ENCODE peak calls at places on chromosome 14, in six cellular contexts. One of them, this sample, is unnamed.

GRCh38 chr14:103871596-103872480 is 24.5 kb upstream of the PPP1R13B start:
- DNase-seq in sigmoid colon: no peak
- DNase-seq in stomach: peak; percentile 91
- DNase-seq in HCT116: no peak
- DNase-seq in prostate gland: peak; percentile 82
- DNase-seq in transverse colon: peak; percentile 89
- DNase-seq in this sample: no peak

GRCh38 chr14:27392153-27392552 is 794.3 kb upstream of the NOVA1 start:
- DNase-seq in stomach: no peak
- DNase-seq in prostate gland: no peak
- DNase-seq in HCT116: no peak
- DNase-seq in transverse colon: no peak
- DNase-seq in sigmoid colon: no peak
- DNase-seq in this sample: no peak

GRCh38 chr14:25833341-25834121 is 764.3 kb downstream of the NOVA1 start:
- DNase-seq in transverse colon: peak; percentile 11
- DNase-seq in sigmoid colon: no peak
- DNase-seq in prostate gland: peak; percentile 4
- DNase-seq in stomach: peak; percentile 27
- DNase-seq in HCT116: no peak
- DNase-seq in this sample: no peak

GRCh38 chr14:92500491-92500941 is 13.1 kb upstream of the RIN3 start:
- DNase-seq in sigmoid colon: no peak
- DNase-seq in prostate gland: no peak
- DNase-seq in HCT116: no peak
- DNase-seq in stomach: no peak
- DNase-seq in transverse colon: no peak
- DNase-seq in this sample: no peak

GRCh38 chr14:19838433-19838832 is 34.9 kb downstream of the OR4N2 start:
- DNase-seq in prostate gland: no peak
- DNase-seq in HCT116: no peak
- DNase-seq in sigmoid colon: no peak
- DNase-seq in stomach: no peak
- DNase-seq in transverse colon: no peak
- DNase-seq in this sample: no peak

GRCh38 chr14:24131549-24131966 is 1.1 kb downstream of the FITM1 start:
- DNase-seq in transverse colon: no peak
- DNase-seq in HCT116: no peak
- DNase-seq in sigmoid colon: no peak
- DNase-seq in prostate gland: no peak
- DNase-seq in stomach: no peak
- DNase-seq in this sample: no peak

GRCh38 chr14:93375673-93376156 is 28.7 kb downstream of the COX8C start:
- DNase-seq in prostate gland: no peak
- DNase-seq in stomach: no peak
- DNase-seq in transverse colon: peak; percentile 43
- DNase-seq in HCT116: no peak
- DNase-seq in sigmoid colon: no peak
- DNase-seq in this sample: no peak

GRCh38 chr14:20683125-20683895 is 1.1 kb upstream of the RNASE4 start:
- DNase-seq in HCT116: peak; percentile 91
- DNase-seq in stomach: peak; percentile 69
- DNase-seq in prostate gland: peak; percentile 73
- DNase-seq in transverse colon: peak; percentile 83
- DNase-seq in sigmoid colon: peak; percentile 87
- DNase-seq in this sample: no peak

GRCh38 chr14:90520326-90520725 is 123.5 kb downstream of the CALM1 start:
- DNase-seq in transverse colon: no peak
- DNase-seq in HCT116: no peak
- DNase-seq in prostate gland: no peak
- DNase-seq in stomach: no peak
- DNase-seq in sigmoid colon: no peak
- DNase-seq in this sample: no peak

GRCh38 chr14:31243860-31244259 is 36.3 kb upstream of the HECTD1 start:
- DNase-seq in HCT116: peak; percentile 96
- DNase-seq in stomach: peak; percentile 64
- DNase-seq in transverse colon: peak; percentile 74
- DNase-seq in sigmoid colon: no peak
- DNase-seq in prostate gland: no peak
- DNase-seq in this sample: no peak

GRCh38 chr14:37124617-37125016 is 47.8 kb downstream of the SLC25A21 start:
- DNase-seq in sigmoid colon: no peak
- DNase-seq in prostate gland: no peak
- DNase-seq in stomach: no peak
- DNase-seq in HCT116: no peak
- DNase-seq in transverse colon: no peak
- DNase-seq in this sample: no peak

GRCh38 chr14:80300351-80300750 is 89.0 kb upstream of the DIO2 start:
- DNase-seq in HCT116: no peak
- DNase-seq in sigmoid colon: no peak
- DNase-seq in prostate gland: no peak
- DNase-seq in stomach: no peak
- DNase-seq in transverse colon: no peak
- DNase-seq in this sample: no peak

GRCh38 chr14:99654235-99655000 is 9.5 kb downstream of the HHIPL1 start:
- DNase-seq in sigmoid colon: peak; percentile 90
- DNase-seq in transverse colon: peak; percentile 52
- DNase-seq in stomach: peak; percentile 71
- DNase-seq in HCT116: no peak
- DNase-seq in prostate gland: peak; percentile 67
- DNase-seq in this sample: no peak

GRCh38 chr14:59787045-59787674 is 83.4 kb downstream of the RTN1 start:
- DNase-seq in sigmoid colon: no peak
- DNase-seq in HCT116: no peak
- DNase-seq in stomach: no peak
- DNase-seq in prostate gland: no peak
- DNase-seq in transverse colon: no peak
- DNase-seq in this sample: no peak

GRCh38 chr14:77883479-77884238 is 83.8 kb downstream of the ADCK1 start:
- DNase-seq in HCT116: no peak
- DNase-seq in prostate gland: no peak
- DNase-seq in transverse colon: no peak
- DNase-seq in stomach: no peak
- DNase-seq in sigmoid colon: no peak
- DNase-seq in this sample: no peak

GRCh38 chr14:91144425-91145145 is 30.7 kb downstream of the DGLUCY start:
- DNase-seq in HCT116: no peak
- DNase-seq in sigmoid colon: no peak
- DNase-seq in stomach: no peak
- DNase-seq in transverse colon: no peak
- DNase-seq in prostate gland: no peak
- DNase-seq in this sample: no peak

GRCh38 chr14:92688434-92689375 is 59.7 kb downstream of the LGMN start:
- DNase-seq in stomach: peak; percentile 49
- DNase-seq in prostate gland: no peak
- DNase-seq in transverse colon: peak; percentile 53
- DNase-seq in HCT116: no peak
- DNase-seq in sigmoid colon: peak; percentile 67
- DNase-seq in this sample: no peak

GRCh38 chr14:75280831-75281690 is 2.4 kb downstream of the FOS start:
- DNase-seq in stomach: no peak
- DNase-seq in sigmoid colon: peak; percentile 79
- DNase-seq in HCT116: no peak
- DNase-seq in prostate gland: no peak
- DNase-seq in transverse colon: peak; percentile 58
- DNase-seq in this sample: no peak
- TF ChIP-seq POLR2AphosphoS5 in stomach: peak; percentile 94
- TF ChIP-seq POLR2AphosphoS5 in sigmoid colon: peak; percentile 62
- TF ChIP-seq POLR2AphosphoS5 in HCT116: no peak
- TF ChIP-seq POLR2AphosphoS5 in prostate gland: peak; percentile 16
- TF ChIP-seq POLR2AphosphoS5 in transverse colon: peak; percentile 99
- TF ChIP-seq POLR2AphosphoS5 in this sample: peak; percentile 90

DNA sequence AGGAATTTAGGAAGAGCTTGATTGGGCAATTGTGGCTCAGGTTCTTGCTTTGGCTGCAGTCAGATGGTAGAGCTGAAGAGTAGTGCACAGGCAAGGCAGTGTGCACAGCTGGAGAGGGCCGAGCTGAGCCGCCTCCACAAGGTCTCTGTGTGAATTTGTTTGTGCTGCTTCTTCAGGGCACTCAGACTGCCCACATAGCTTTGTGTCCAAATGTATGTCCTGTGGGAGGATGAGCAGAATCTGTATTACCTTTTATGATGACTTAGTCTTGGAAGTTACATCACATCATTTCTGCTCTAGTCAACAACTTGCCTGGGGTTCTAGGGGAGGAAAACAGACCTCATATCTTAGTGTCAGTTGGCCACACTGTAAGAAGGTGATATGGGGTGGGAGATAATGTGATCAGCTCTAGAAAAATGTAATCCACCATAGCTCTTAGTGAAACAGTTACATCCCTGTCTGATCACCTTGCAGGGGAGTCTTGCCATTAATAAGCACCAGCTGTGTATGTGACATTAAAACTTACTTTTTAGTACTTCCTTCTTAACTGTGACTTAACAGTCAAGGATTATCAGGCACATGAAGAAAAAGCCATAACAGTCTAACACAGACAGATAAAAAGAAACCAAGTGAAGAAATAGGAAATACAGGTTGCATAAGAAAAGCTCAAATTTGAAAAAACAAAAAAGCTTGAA is 53.4 kb downstream of the RCOR1 start:
- DNase-seq in transverse colon: no peak
- DNase-seq in stomach: no peak
- DNase-seq in HCT116: no peak
- DNase-seq in prostate gland: no peak
- DNase-seq in sigmoid colon: no peak
- DNase-seq in this sample: no peak
- TF ChIP-seq POLR2A in transverse colon: no peak
- TF ChIP-seq POLR2A in stomach: no peak
- TF ChIP-seq POLR2A in HCT116: no peak
- TF ChIP-seq POLR2A in prostate gland: no peak
- TF ChIP-seq POLR2A in sigmoid colon: no peak
- TF ChIP-seq POLR2A in this sample: no peak

DNA sequence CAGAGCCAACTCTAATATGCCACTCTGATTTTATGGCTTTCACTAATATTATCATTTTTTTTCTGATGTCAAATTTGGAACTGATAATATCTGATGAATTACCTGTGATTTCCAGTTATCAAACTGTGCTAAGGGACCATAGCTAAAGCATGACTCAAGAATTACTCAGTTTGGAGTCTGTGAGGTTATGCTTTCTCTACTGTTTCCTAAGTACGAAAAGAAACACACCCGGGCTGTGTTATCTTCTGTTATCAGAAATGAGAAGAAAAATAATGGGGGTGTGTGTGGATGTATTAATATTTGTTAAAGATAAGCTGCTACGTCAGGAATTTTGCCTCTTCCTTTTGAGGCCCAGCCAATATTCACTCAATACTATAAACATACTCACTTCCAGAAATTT is 1401.9 kb upstream of the FLRT2 start:
- DNase-seq in prostate gland: no peak
- DNase-seq in stomach: no peak
- DNase-seq in transverse colon: no peak
- DNase-seq in HCT116: no peak
- DNase-seq in sigmoid colon: no peak
- DNase-seq in this sample: no peak
- TF ChIP-seq POLR2AphosphoS5 in prostate gland: no peak
- TF ChIP-seq POLR2AphosphoS5 in stomach: peak; percentile 17
- TF ChIP-seq POLR2AphosphoS5 in transverse colon: no peak
- TF ChIP-seq POLR2AphosphoS5 in HCT116: no peak
- TF ChIP-seq POLR2AphosphoS5 in sigmoid colon: no peak
- TF ChIP-seq POLR2AphosphoS5 in this sample: no peak

GRCh38 chr14:49892636-49893308 is at the start of gene ARF6:
- DNase-seq in stomach: peak; percentile 99
- DNase-seq in sigmoid colon: peak; percentile 99
- DNase-seq in prostate gland: peak; percentile 97
- DNase-seq in transverse colon: peak; percentile 99
- DNase-seq in HCT116: peak; percentile 90
- DNase-seq in this sample: peak; percentile 98
- TF ChIP-seq POLR2A in stomach: peak; percentile 93
- TF ChIP-seq POLR2A in sigmoid colon: peak; percentile 95
- TF ChIP-seq POLR2A in prostate gland: peak; percentile 96
- TF ChIP-seq POLR2A in transverse colon: peak; percentile 98
- TF ChIP-seq POLR2A in HCT116: peak; percentile 73
- TF ChIP-seq POLR2A in this sample: peak; percentile 60

DNA sequence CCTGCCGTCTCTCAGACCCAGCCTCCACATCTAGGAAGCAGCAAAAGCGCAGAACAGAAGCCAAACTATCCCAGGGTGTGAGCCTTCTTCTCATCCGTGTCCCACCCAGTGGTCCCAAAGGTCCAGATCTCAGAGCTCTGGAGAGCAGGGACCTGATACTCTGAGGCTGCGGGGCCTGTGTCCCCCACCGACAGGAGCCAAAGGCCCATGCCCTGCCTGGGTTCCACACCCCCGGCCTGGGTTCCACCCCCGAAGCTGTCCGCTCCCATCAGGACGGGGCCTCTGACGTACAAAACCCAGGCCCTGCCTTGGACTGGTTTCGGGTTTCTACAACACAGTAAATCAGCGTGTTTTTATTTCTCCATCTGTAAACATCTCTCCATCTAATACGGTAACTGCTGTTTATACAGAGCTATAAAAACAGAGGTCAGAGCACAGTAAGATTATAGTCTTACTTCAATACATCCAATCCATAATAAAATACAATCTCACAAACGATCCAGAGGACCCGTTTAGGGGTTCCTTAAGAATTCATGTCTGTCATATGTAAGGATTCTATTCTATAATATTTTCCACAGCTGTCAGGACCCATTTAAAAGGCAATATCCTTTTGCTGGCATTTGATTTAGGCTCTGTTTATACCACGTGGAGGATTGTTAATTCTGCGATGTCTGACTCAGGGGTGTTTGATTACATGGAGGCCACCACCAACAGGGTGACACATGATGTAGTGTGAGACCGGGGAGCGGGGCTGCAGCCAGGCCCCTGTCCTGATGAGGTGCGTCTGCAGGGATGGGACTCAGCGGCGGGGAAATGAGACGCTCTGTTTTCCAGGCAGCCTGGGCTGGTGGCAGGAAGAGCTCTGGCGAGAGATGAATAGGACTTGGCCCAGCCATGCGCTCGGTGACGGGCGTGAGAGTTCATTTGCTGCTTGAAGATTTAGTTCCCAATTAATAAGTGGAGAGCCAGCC is 110.3 kb downstream of the DICER1 start:
- DNase-seq in HCT116: no peak
- DNase-seq in prostate gland: peak; percentile 39
- DNase-seq in sigmoid colon: peak; percentile 90
- DNase-seq in stomach: peak; percentile 24
- DNase-seq in transverse colon: peak; percentile 54
- DNase-seq in this sample: no peak
- TF ChIP-seq POLR2AphosphoS5 in HCT116: no peak
- TF ChIP-seq POLR2AphosphoS5 in prostate gland: peak; percentile 62
- TF ChIP-seq POLR2AphosphoS5 in sigmoid colon: peak; percentile 79
- TF ChIP-seq POLR2AphosphoS5 in stomach: peak; percentile 22
- TF ChIP-seq POLR2AphosphoS5 in transverse colon: peak; percentile 83
- TF ChIP-seq POLR2AphosphoS5 in this sample: no peak

DNA sequence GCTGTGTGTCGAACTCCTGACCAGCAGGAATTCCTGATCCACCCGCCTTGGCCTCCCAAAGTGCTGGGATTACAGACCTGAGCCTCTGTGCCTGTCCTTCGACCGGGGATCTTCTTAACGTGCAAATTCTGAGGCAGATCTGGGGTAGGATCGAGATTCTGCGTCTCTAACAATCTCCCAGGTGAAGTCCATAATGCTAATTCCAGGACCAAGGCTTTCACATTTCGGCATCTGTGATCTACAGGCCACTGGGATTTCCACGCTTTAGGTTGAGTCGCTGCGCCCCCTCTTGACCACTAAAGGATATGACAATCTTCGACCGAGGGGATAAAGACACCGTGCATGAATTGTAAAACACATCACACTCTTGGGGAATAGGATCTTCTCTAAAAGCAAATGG is 24.8 kb downstream of the FOS start:
- DNase-seq in stomach: peak; percentile 80
- DNase-seq in transverse colon: peak; percentile 76
- DNase-seq in HCT116: peak; percentile 60
- DNase-seq in prostate gland: peak; percentile 73
- DNase-seq in sigmoid colon: peak; percentile 86
- DNase-seq in this sample: no peak
- TF ChIP-seq POLR2A in stomach: no peak
- TF ChIP-seq POLR2A in transverse colon: no peak
- TF ChIP-seq POLR2A in HCT116: no peak
- TF ChIP-seq POLR2A in prostate gland: no peak
- TF ChIP-seq POLR2A in sigmoid colon: no peak
- TF ChIP-seq POLR2A in this sample: no peak

This sample was measured in vagina.